ENCODE peak calls at places on chromosomes 5 and 9, in six cellular contexts. N, P, J, T, Q and C are unnamed samples.

GRCh38 chr5:180596668-180597231 is 5.5 kb upstream of the SCGB3A1 start:
- DNase-seq in N (no peak), P (no peak), J (no peak), T (no peak), Q (peak; percentile 17), C (no peak)

GRCh38 chr5:98780390-98780789 is 6.9 kb downstream of the RGMB start:
- DNase-seq in N (no peak), P (no peak), J (no peak), T (no peak), Q (no peak), C (no peak)

GRCh38 chr5:53069626-53070025 is 39.9 kb downstream of the MOCS2 start:
- DNase-seq in N (no peak), P (no peak), J (no peak), T (no peak), Q (peak; percentile 35), C (no peak)

GRCh38 chr9:101705135-101705661 is 33.2 kb downstream of the GRIN3A start:
- DNase-seq in N (no peak), P (peak; percentile 13), J (peak; percentile 5), T (no peak), Q (peak; percentile 34), C (no peak)

GRCh38 chr5:57007349-57007748 is 55.4 kb upstream of the MIER3 start:
- DNase-seq in N (no peak), P (no peak), J (peak; percentile 28), T (no peak), Q (no peak), C (no peak)

GRCh38 chr5:17852701-17853100 is 218.4 kb downstream of the TAF11L14 start:
- DNase-seq in N (no peak), P (no peak), J (no peak), T (no peak), Q (no peak), C (no peak)

GRCh38 chr5:150172563-150172962 is 6.0 kb downstream of the CDX1 start:
- DNase-seq in N (no peak), P (no peak), J (no peak), T (no peak), Q (no peak), C (no peak)

GRCh38 chr9:21965401-21965951 is 28.7 kb downstream of the CDKN2A start:
- DNase-seq in N (no peak), P (peak; percentile 54), J (peak; percentile 55), T (no peak), Q (peak; percentile 66), C (no peak)

GRCh38 chr5:33891731-33892418 is at the start of gene ADAMTS12:
- DNase-seq in N (no peak), P (peak; percentile 13), J (no peak), T (no peak), Q (no peak), C (no peak)

GRCh38 chr5:57175586-57175985 is 1.7 kb downstream of the GPBP1 start:
- DNase-seq in N (no peak), P (no peak), J (peak; percentile 34), T (no peak), Q (no peak), C (no peak)

GRCh38 chr5:129051283-129051682 is 43.3 kb upstream of the ISOC1 start:
- DNase-seq in N (no peak), P (no peak), J (no peak), T (no peak), Q (no peak), C (no peak)

GRCh38 chr5:150227606-150228273 is 37.9 kb downstream of the SLC6A7 start:
- DNase-seq in N (no peak), P (no peak), J (no peak), T (no peak), Q (no peak), C (no peak)

GRCh38 chr5:67050125-67050524 is 146.5 kb downstream of the CD180 start:
- DNase-seq in N (no peak), P (no peak), J (no peak), T (no peak), Q (no peak), C (no peak)

GRCh38 chr5:77229887-77230286 is 19.4 kb downstream of the PDE8B start:
- DNase-seq in N (no peak), P (no peak), J (no peak), T (no peak), Q (no peak), C (no peak)